ENCODE peak calls at places on chromosomes 1 and 21, in five cellular contexts. S is OCI-LY7, I is heart left ventricle, J is ovary, B is stomach. V is an unnamed sample.
A peak's percentile ranks its signal among the peaks of the same experiment; 100 is the strongest.

GRCh38 chr1:101175474-101175873 is 61.3 kb upstream of the S1PR1 start:
- DNase-seq in S (no peak), I (no peak), J (no peak), B (no peak), V (no peak)

GRCh38 chr1:94329986-94330385 is 88.2 kb upstream of the ABCD3 start:
- DNase-seq in S (no peak), I (peak; percentile 22), J (no peak), B (no peak), V (no peak)

GRCh38 chr1:202958544-202959275 is 598 bp upstream of the ADIPOR1 start:
- DNase-seq in S (no peak), I (no peak), J (no peak), B (no peak), V (no peak)

GRCh38 chr1:214552174-214552608 is 789 bp upstream of the PTPN14 start:
- DNase-seq in S (no peak), I (peak; percentile 63), J (peak; percentile 34), B (peak; percentile 79), V (peak; percentile 93)

GRCh38 chr1:243420369-243420768 is 164.5 kb downstream of the SDCCAG8 start:
- DNase-seq in S (no peak), I (no peak), J (no peak), B (no peak), V (no peak)

GRCh38 chr1:231517076-231517475 is 11.4 kb upstream of the TSNAX start:
- DNase-seq in S (no peak), I (no peak), J (no peak), B (no peak), V (no peak)

GRCh38 chr1:236142358-236143103 is at the start of gene GPR137B:
- DNase-seq in S (peak; percentile 63), I (peak; percentile 66), J (peak; percentile 34), B (peak; percentile 42), V (no peak)

GRCh38 chr1:116755036-116755435 is 806 bp downstream of the CD2 start:
- DNase-seq in S (no peak), I (no peak), J (no peak), B (no peak), V (no peak)

GRCh38 chr1:246680696-246681127 is 43.5 kb upstream of the SCCPDH start:
- DNase-seq in S (no peak), I (no peak), J (no peak), B (no peak), V (peak; percentile 62)

GRCh38 chr21:36909901-36910561 is 56.4 kb downstream of the HLCS start:
- DNase-seq in S (no peak), I (no peak), J (no peak), B (no peak), V (no peak)

GRCh38 chr1:39490596-39491145 is 765 bp upstream of the BMP8A start:
- DNase-seq in S (no peak), I (no peak), J (no peak), B (no peak), V (peak; percentile 74)

GRCh38 chr1:24905979-24906720 is 23.9 kb downstream of the RUNX3 start:
- DNase-seq in S (no peak), I (peak; percentile 8), J (no peak), B (no peak), V (peak; percentile 41)

GRCh38 chr1:113072141-113072756 is 749 bp upstream of the LRIG2 start:
- DNase-seq in S (no peak), I (no peak), J (no peak), B (no peak), V (no peak)

GRCh38 chr21:43703068-43703880 is 15.7 kb upstream of the PDXK start:
- DNase-seq in S (no peak), I (peak; percentile 43), J (peak; percentile 33), B (peak; percentile 80), V (peak; percentile 80)

GRCh38 chr21:45102391-45102932 is 28.1 kb downstream of the ADARB1 start:
- DNase-seq in S (peak; percentile 36), I (no peak), J (no peak), B (peak; percentile 38), V (no peak)

GRCh38 chr1:1334835-1335234 is 3.8 kb downstream of the TAS1R3 start:
- DNase-seq in S (no peak), I (no peak), J (no peak), B (no peak), V (no peak)

GRCh38 chr1:119713538-119714456 is 2.1 kb downstream of the PHGDH start:
- DNase-seq in S (peak; percentile 24), I (no peak), J (no peak), B (no peak), V (no peak)

GRCh38 chr1:81805537-81806431 is 5.0 kb downstream of the ADGRL2 start:
- DNase-seq in S (no peak), I (no peak), J (no peak), B (no peak), V (no peak)

GRCh38 chr1:47229031-47229831 is 2.8 kb downstream of the TAL1 start:
- DNase-seq in S (no peak), I (no peak), J (no peak), B (no peak), V (no peak)

GRCh38 chr1:169201084-169201619 is 94.7 kb downstream of the ATP1B1 start:
- DNase-seq in S (no peak), I (no peak), J (no peak), B (no peak), V (no peak)

GRCh38 chr1:3383679-3384078 is 70.8 kb upstream of the ARHGEF16 start:
- DNase-seq in S (no peak), I (no peak), J (no peak), B (no peak), V (no peak)

GRCh38 chr1:19759740-19760089 is 40.0 kb downstream of the TMCO4 start:
- DNase-seq in S (no peak), I (no peak), J (no peak), B (no peak), V (no peak)

GRCh38 chr1:198443374-198444233 is 96.9 kb downstream of the ATP6V1G3 start:
- DNase-seq in S (no peak), I (no peak), J (no peak), B (no peak), V (no peak)

GRCh38 chr1:228400237-228400651 is 6.4 kb downstream of the TRIM11 start:
- DNase-seq in S (no peak), I (no peak), J (no peak), B (no peak), V (peak; percentile 50)

GRCh38 chr1:164561007-164561406 is 2.0 kb downstream of the PBX1 start:
- DNase-seq in S (no peak), I (no peak), J (no peak), B (no peak), V (no peak)

GRCh38 chr21:33685613-33686197 is 43.4 kb downstream of the ITSN1 start:
- DNase-seq in S (no peak), I (no peak), J (no peak), B (no peak), V (no peak)

GRCh38 chr1:62384276-62385005 is 52.4 kb upstream of the USP1 start:
- DNase-seq in S (no peak), I (no peak), J (no peak), B (peak; percentile 29), V (no peak)

GRCh38 chr1:187817782-187818181 is 989.0 kb downstream of the PLA2G4A start:
- DNase-seq in S (no peak), I (no peak), J (no peak), B (no peak), V (no peak)

GRCh38 chr1:210505601-210506564 is 177.2 kb downstream of the HHAT start:
- DNase-seq in S (no peak), I (no peak), J (no peak), B (no peak), V (no peak)

GRCh38 chr1:10867138-10867721 is 70.8 kb upstream of the CASZ1 start:
- DNase-seq in S (peak; percentile 51), I (peak; percentile 57), J (peak; percentile 62), B (peak; percentile 74), V (peak; percentile 79)

GRCh38 chr1:57833296-57833695 is 409.4 kb upstream of the DAB1 start:
- DNase-seq in S (no peak), I (no peak), J (no peak), B (no peak), V (no peak)

GRCh38 chr21:45004481-45005263 is 64.8 kb downstream of the SLX9 start:
- DNase-seq in S (no peak), I (no peak), J (no peak), B (no peak), V (peak; percentile 62)

GRCh38 chr1:55640708-55641473 is 425.7 kb upstream of the USP24 start:
- DNase-seq in S (no peak), I (peak; percentile 71), J (peak; percentile 73), B (peak; percentile 72), V (peak; percentile 81)

DNA sequence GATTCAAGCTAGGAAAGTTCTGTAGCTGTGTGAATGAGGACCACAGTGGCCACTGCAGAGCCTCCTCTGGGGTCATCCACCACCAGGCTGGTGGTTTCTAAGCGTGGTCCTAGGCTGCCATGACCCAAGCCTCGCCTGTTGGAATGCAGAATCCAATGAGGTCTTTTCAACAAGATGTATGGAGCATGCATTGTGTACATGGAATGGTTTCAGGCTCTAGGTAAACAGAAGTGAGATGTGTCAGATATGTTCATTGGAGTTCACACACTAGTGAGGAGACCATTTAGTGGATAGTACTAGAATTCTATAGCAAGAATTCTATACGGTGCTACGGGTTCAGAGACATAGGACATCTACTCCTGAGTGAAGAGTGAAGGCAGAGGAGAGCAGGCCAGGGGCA is 10.7 kb downstream of the RNU5D-1 start:
- DNase-seq in S (no peak), I (no peak), J (no peak), B (no peak), V (no peak)
- H3K27ac ChIP-seq in S (peak overlapping the region; percentile 89), I (no peak overlapping the region), J (no peak overlapping the region), B (no peak overlapping the region), V (no peak overlapping the region)

GRCh38 chr21:34834852-34835501 is 166.2 kb downstream of the CLIC6 start:
- DNase-seq in S (no peak), I (no peak), J (no peak), B (no peak), V (peak; percentile 76)

GRCh38 chr21:34839070-34839820 is 170.5 kb downstream of the CLIC6 start:
- DNase-seq in S (no peak), I (no peak), J (no peak), B (no peak), V (no peak)

GRCh38 chr21:34835526-34835925 is 166.7 kb downstream of the CLIC6 start:
- DNase-seq in S (no peak), I (no peak), J (no peak), B (no peak), V (no peak)

GRCh38 chr21:34836103-34836932 is 167.5 kb downstream of the CLIC6 start:
- DNase-seq in S (no peak), I (no peak), J (peak; percentile 81), B (peak; percentile 71), V (peak; percentile 82)

GRCh38 chr21:34836933-34837505 is 168.2 kb downstream of the CLIC6 start:
- DNase-seq in S (no peak), I (no peak), J (no peak), B (no peak), V (no peak)
- H3K4me3 ChIP-seq in S (no peak overlapping the region), I (no peak overlapping the region), J (no peak overlapping the region), B (no peak overlapping the region), V (no peak overlapping the region)

DNA sequence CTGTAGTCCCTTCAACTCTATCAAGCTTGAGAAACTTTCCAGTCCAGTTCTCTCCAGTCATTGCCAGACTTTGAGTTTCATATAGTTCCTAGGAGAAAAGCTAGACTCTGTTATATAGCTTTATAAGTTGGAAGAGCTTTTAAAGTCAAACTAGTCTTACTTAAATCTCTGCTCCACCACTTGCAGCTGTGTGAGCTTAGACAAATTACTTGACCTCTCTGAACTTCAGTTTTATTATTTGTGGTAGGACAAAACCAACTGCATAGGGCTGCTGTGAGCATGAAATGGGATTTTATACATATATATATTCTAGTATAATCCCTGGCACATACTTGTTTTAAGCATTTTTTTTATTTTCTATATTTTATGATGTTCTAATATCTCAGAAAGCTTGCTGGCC is 338.7 kb upstream of the NR5A2 start:
- DNase-seq in S (no peak), I (no peak), J (no peak), B (no peak), V (no peak)
- H3K4me1 ChIP-seq in S (no peaks in the 10 kb centered on the region), I (no peaks in the 10 kb centered on the region), J (no peaks in the 10 kb centered on the region), B (no peaks in the 10 kb centered on the region), V (no peaks in the 10 kb centered on the region)

GRCh38 chr1:17875171-17875881 is 120.2 kb downstream of the ACTL8 start:
- DNase-seq in S (no peak), I (no peak), J (no peak), B (no peak), V (peak; percentile 27)
- H3K27ac ChIP-seq in S (no peak overlapping the region), I (peak overlapping the region; percentile 15), J (no peak overlapping the region), B (peak overlapping the region; percentile 27), V (no peak overlapping the region)

V was measured in kidney.